ENCODE peak calls at places on chromosomes 11 and 22, in five cellular contexts. J, K, A, U and X are unnamed samples.

GRCh38 chr22:39970742-39971141 is 10.5 kb downstream of the TMA7B start:
- DNase-seq in J (no peak), K (no peak), A (no peak), U (no peak), X (no peak)

GRCh38 chr11:69874984-69875673 is 55.9 kb upstream of the FGF3 start:
- DNase-seq in J (no peak), K (no peak), A (no peak), U (peak), X (no peak)

GRCh38 chr11:61860054-61860903 is 31.1 kb downstream of the FADS3 start:
- DNase-seq in J (peak), K (no peak), A (peak), U (peak), X (peak)

GRCh38 chr11:100637706-100638105 is 49.4 kb upstream of the ARHGAP42 start:
- DNase-seq in J (no peak), K (no peak), A (no peak), U (no peak), X (no peak)

GRCh38 chr11:69576069-69576782 is 64.7 kb upstream of the CCND1 start:
- DNase-seq in J (no peak), K (no peak), A (no peak), U (no peak), X (no peak)

GRCh38 chr22:50713008-50713385 is 25.0 kb upstream of the ACR start:
- DNase-seq in J (no peak), K (no peak), A (no peak), U (no peak), X (no peak)

GRCh38 chr11:100630898-100631297 is 56.2 kb upstream of the ARHGAP42 start:
- DNase-seq in J (no peak), K (no peak), A (no peak), U (peak), X (peak)

GRCh38 chr11:111792955-111793500 is 26.8 kb upstream of the PPP2R1B start:
- DNase-seq in J (no peak), K (no peak), A (no peak), U (no peak), X (no peak)

GRCh38 chr11:68212421-68213134 is 518 bp downstream of the KMT5B start:
- DNase-seq in J (peak), K (no peak), A (peak), U (peak), X (peak)

GRCh38 chr22:44574057-44574456 is 76.0 kb upstream of the RTL6 start:
- DNase-seq in J (peak), K (no peak), A (no peak), U (no peak), X (no peak)

GRCh38 chr11:65585396-65586246 is 9.8 kb downstream of the EHBP1L1 start:
- DNase-seq in J (no peak), K (no peak), A (no peak), U (no peak), X (no peak)
- H3K4me3 ChIP-seq in J (no peak), K (peak), A (no peak), U (no peak), X (no peak)

GRCh38 chr22:36123673-36124630 is 36.6 kb downstream of the APOL3 start:
- DNase-seq in J (peak), K (peak), A (peak), U (peak), X (peak)
- TF ChIP-seq POLR2A in J (peak), K (no peak), A (no peak), U (peak), X (peak)

GRCh38 chr11:47856186-47856585 is 8.0 kb upstream of the NUP160 start:
- DNase-seq in J (no peak), K (no peak), A (no peak), U (no peak), X (no peak)
- H3K4me3 ChIP-seq in J (no peak), K (no peak), A (no peak), U (no peak), X (no peak)

GRCh38 chr11:131671764-131672163 is 301.3 kb downstream of the NTM start:
- DNase-seq in J (no peak), K (peak), A (no peak), U (no peak), X (no peak)

GRCh38 chr11:131675489-131675888 is 305.1 kb downstream of the NTM start:
- DNase-seq in J (no peak), K (no peak), A (no peak), U (no peak), X (no peak)

GRCh38 chr11:131671320-131671719 is 300.9 kb downstream of the NTM start:
- DNase-seq in J (no peak), K (no peak), A (no peak), U (no peak), X (no peak)

GRCh38 chr11:131672191-131672590 is 301.8 kb downstream of the NTM start:
- DNase-seq in J (no peak), K (no peak), A (no peak), U (no peak), X (no peak)

DNA sequence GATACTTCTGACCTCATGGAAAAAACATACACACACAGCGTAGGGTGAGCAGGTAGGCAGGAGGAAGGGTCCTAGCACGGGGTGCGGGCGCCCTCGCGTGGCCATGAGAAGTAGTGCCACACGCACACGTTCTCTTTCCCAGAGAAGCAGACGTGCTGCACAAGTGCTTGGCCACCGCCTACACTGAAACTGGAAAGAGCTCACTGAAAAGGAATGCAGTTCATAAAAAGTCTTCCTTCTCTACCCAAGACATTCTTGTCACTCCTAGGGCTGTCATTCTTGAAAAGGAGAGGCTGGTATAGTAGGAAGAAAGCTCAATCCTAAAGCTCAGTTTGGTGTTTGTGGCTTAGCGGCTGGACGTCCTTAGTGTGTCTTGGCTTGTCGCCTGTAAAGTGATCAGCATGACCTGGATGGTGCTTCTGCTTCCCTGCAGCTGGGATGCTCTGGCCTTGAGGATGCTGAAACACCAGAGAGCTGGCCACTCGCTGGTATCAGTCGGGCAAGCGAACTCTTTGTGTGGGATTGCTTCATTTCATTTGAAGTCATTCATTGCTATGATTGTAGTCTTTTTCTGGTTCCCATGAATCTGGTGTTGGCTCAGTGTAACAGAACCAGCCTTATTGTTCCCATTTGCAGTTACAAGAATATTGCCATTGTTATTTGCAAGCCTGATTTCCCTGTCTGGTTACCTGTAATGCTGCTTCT is 303.8 kb downstream of the NTM start:
- DNase-seq in J (peak), K (peak), A (peak), U (peak), X (no peak)
- TF ChIP-seq POLR2A in J (no peak), K (no peak), A (no peak), U (no peak), X (no peak)

GRCh38 chr11:94445641-94446040 is 44.4 kb upstream of the GPR83 start:
- DNase-seq in J (no peak), K (no peak), A (no peak), U (no peak), X (no peak)

GRCh38 chr11:94450061-94450460 is 43.6 kb downstream of the MRE11 start:
- DNase-seq in J (no peak), K (no peak), A (no peak), U (no peak), X (no peak)

GRCh38 chr11:94452988-94453387 is 40.7 kb downstream of the MRE11 start:
- DNase-seq in J (no peak), K (no peak), A (no peak), U (no peak), X (no peak)

GRCh38 chr11:94449029-94449428 is 44.6 kb downstream of the MRE11 start:
- DNase-seq in J (no peak), K (no peak), A (no peak), U (no peak), X (no peak)

GRCh38 chr11:94449437-94449836 is 44.2 kb downstream of the MRE11 start:
- DNase-seq in J (no peak), K (no peak), A (no peak), U (no peak), X (no peak)
- H3K4me3 ChIP-seq in J (no peak), K (no peak), A (no peak), U (no peak), X (no peak)

GRCh38 chr22:36775966-36776669 is at the start of gene IFT27:
- DNase-seq in J (peak), K (peak), A (peak), U (peak), X (peak)
- TF ChIP-seq POLR2A in J (peak), K (no peak), A (no peak), U (peak), X (no peak)

GRCh38 chr11:19816040-19816439 is 103.4 kb downstream of the NAV2 start:
- DNase-seq in J (no peak), K (no peak), A (no peak), U (no peak), X (no peak)

GRCh38 chr11:19819148-19819547 is 106.5 kb downstream of the NAV2 start:
- DNase-seq in J (no peak), K (no peak), A (no peak), U (no peak), X (no peak)

GRCh38 chr11:19816817-19817216 is 104.2 kb downstream of the NAV2 start:
- DNase-seq in J (no peak), K (no peak), A (no peak), U (no peak), X (no peak)

GRCh38 chr11:19817870-19818269 is 105.2 kb downstream of the NAV2 start:
- DNase-seq in J (no peak), K (peak), A (no peak), U (no peak), X (no peak)

DNA sequence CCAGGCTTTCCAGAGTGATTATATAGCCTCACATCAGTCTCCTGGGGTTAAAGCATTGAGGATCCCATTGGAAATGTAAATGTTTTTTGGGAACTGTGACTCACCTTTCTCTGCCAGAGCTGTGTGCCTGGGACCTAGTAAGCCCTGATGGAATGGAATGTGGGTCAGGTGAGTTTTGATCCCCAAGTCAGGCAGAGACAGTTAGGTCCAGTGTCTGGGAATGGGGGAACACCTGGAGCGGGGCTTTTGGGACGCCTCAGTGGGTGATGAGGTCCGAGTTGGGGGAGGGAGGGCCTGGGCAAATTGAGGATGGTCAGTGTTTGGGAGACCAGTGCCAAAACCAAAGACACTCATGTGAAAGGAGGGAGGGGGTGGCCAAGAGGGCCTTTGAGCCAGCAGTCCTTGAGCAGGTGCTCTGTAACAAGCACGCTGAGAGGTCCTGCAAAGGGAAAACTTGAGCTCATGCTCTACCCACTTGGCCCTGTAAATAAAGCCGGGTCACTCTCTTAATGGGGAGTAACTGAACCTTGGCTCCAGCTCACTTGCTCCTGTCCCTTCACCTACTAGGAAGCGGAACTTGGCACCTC is 104.7 kb downstream of the NAV2 start:
- DNase-seq in J (no peak), K (peak), A (no peak), U (no peak), X (no peak)
- H3K4me3 ChIP-seq in J (no peak), K (peak), A (no peak), U (no peak), X (no peak)

GRCh38 chr22:29689201-29689871 is 30.5 kb upstream of the CABP7 start:
- DNase-seq in J (no peak), K (no peak), A (no peak), U (no peak), X (no peak)

GRCh38 chr22:29679316-29679715 is 40.5 kb upstream of the CABP7 start:
- DNase-seq in J (no peak), K (no peak), A (no peak), U (no peak), X (no peak)

GRCh38 chr22:29684244-29684643 is 35.6 kb upstream of the CABP7 start:
- DNase-seq in J (no peak), K (no peak), A (no peak), U (no peak), X (no peak)

GRCh38 chr22:29683536-29683935 is 36.3 kb upstream of the CABP7 start:
- DNase-seq in J (no peak), K (no peak), A (no peak), U (no peak), X (no peak)
- TF ChIP-seq POLR2A in J (no peak), K (no peak), A (no peak), U (no peak), X (no peak)

GRCh38 chr11:8709777-8710176 is 27.2 kb downstream of the RPL27A start:
- DNase-seq in J (no peak), K (no peak), A (no peak), U (no peak), X (no peak)
- H3K4me3 ChIP-seq in J (no peak), K (no peak), A (no peak), U (no peak), X (no peak)